ENCODE peak calls at places on chromosomes 2 and 18, in six cellular contexts. X, P, V, K, T and Q are unnamed samples.

GRCh38 chr2:118668431-118669424 is 178.7 kb downstream of the EN1 start:
- DNase-seq in X (no peak), P (no peak), V (peak; percentile 72), K (no peak), T (no peak), Q (no peak)

GRCh38 chr2:76270356-76270755 is 559.6 kb upstream of the GCFC2 start:
- DNase-seq in X (no peak), P (no peak), V (no peak), K (no peak), T (no peak), Q (no peak)

GRCh38 chr2:105287692-105288091 is 41.8 kb downstream of the TGFBRAP1 start:
- DNase-seq in X (no peak), P (no peak), V (peak; percentile 68), K (no peak), T (no peak), Q (peak; percentile 62)

GRCh38 chr2:145906356-145906755 is 1386.4 kb upstream of the ZEB2 start:
- DNase-seq in X (no peak), P (no peak), V (peak; percentile 2), K (no peak), T (no peak), Q (no peak)

GRCh38 chr2:106065983-106066826 is 127.9 kb downstream of the UXS1 start:
- DNase-seq in X (no peak), P (no peak), V (no peak), K (no peak), T (no peak), Q (no peak)

GRCh38 chr18:44602845-44603244 is 77.8 kb upstream of the SETBP1 start:
- DNase-seq in X (no peak), P (no peak), V (no peak), K (no peak), T (no peak), Q (no peak)

GRCh38 chr2:223055836-223056235 is 3.8 kb downstream of the KCNE4 start:
- DNase-seq in X (no peak), P (peak; percentile 17), V (no peak), K (no peak), T (no peak), Q (no peak)

GRCh38 chr2:37000273-37000780 is 34.0 kb upstream of the STRN start:
- DNase-seq in X (no peak), P (no peak), V (peak; percentile 22), K (no peak), T (no peak), Q (no peak)

GRCh38 chr2:102001767-102002142 is 10.0 kb downstream of the IL1R2 start:
- DNase-seq in X (no peak), P (no peak), V (no peak), K (no peak), T (no peak), Q (no peak)

GRCh38 chr2:100818606-100819364 is 1.2 kb upstream of the NPAS2 start:
- DNase-seq in X (no peak), P (peak; percentile 89), V (peak; percentile 72), K (peak; percentile 68), T (no peak), Q (no peak)

GRCh38 chr2:96321230-96322103 is 3.6 kb upstream of the ITPRIPL1 start:
- DNase-seq in X (peak; percentile 94), P (peak; percentile 92), V (peak; percentile 72), K (peak; percentile 62), T (no peak), Q (peak; percentile 65)

GRCh38 chr2:239868556-239869181 is 156.5 kb downstream of the NDUFA10 start:
- DNase-seq in X (no peak), P (no peak), V (no peak), K (no peak), T (no peak), Q (no peak)

GRCh38 chr2:163877316-163877715 is 141.5 kb upstream of the FIGN start:
- DNase-seq in X (no peak), P (no peak), V (no peak), K (no peak), T (no peak), Q (no peak)

GRCh38 chr2:182077451-182078142 is 91.9 kb downstream of the PPP1R1C start:
- DNase-seq in X (no peak), P (peak; percentile 23), V (peak; percentile 80), K (peak; percentile 50), T (no peak), Q (peak; percentile 83)

GRCh38 chr2:31859959-31860358 is 150.8 kb downstream of the MEMO1 start:
- DNase-seq in X (no peak), P (no peak), V (no peak), K (no peak), T (no peak), Q (no peak)

GRCh38 chr18:8359481-8359880 is 249.8 kb upstream of the RAB12 start:
- DNase-seq in X (no peak), P (no peak), V (no peak), K (no peak), T (no peak), Q (no peak)

GRCh38 chr2:185142677-185143076 is 544.3 kb downstream of the ZNF804A start:
- DNase-seq in X (no peak), P (no peak), V (no peak), K (no peak), T (no peak), Q (no peak)

GRCh38 chr2:199874209-199874608 is 23.2 kb upstream of the FTCDNL1 start:
- DNase-seq in X (no peak), P (no peak), V (no peak), K (no peak), T (no peak), Q (no peak)

GRCh38 chr2:188410504-188411235 is 119.0 kb downstream of the GULP1 start:
- DNase-seq in X (no peak), P (no peak), V (peak; percentile 23), K (no peak), T (no peak), Q (no peak)

GRCh38 chr2:28360742-28361293 is 31.8 kb upstream of the FOSL2 start:
- DNase-seq in X (no peak), P (no peak), V (peak; percentile 51), K (no peak), T (no peak), Q (peak; percentile 50)

GRCh38 chr18:47287911-47288635 is 36.6 kb upstream of the SKOR2 start:
- DNase-seq in X (no peak), P (no peak), V (no peak), K (no peak), T (no peak), Q (no peak)

GRCh38 chr2:205754924-205755321 is 72.6 kb downstream of the NRP2 start:
- DNase-seq in X (no peak), P (no peak), V (peak; percentile 92), K (peak; percentile 71), T (no peak), Q (no peak)

GRCh38 chr2:238380785-238381184 is 45.9 kb upstream of the ASB1 start:
- DNase-seq in X (no peak), P (no peak), V (no peak), K (no peak), T (no peak), Q (no peak)

GRCh38 chr2:199570957-199571356 is 113.2 kb upstream of the SATB2 start:
- DNase-seq in X (no peak), P (no peak), V (no peak), K (no peak), T (no peak), Q (no peak)

GRCh38 chr18:4017479-4017878 is 437.6 kb downstream of the DLGAP1 start:
- DNase-seq in X (no peak), P (no peak), V (peak; percentile 54), K (no peak), T (no peak), Q (peak; percentile 40)

GRCh38 chr2:177666408-177666807 is 273.8 kb downstream of the AGPS start:
- DNase-seq in X (no peak), P (no peak), V (no peak), K (no peak), T (no peak), Q (no peak)

GRCh38 chr2:60550151-60550983 is 3.1 kb downstream of the BCL11A start:
- DNase-seq in X (peak; percentile 93), P (peak; percentile 91), V (peak; percentile 75), K (peak; percentile 82), T (no peak), Q (peak; percentile 86)

GRCh38 chr2:175630319-175631246 is 371.5 kb downstream of the LNPK start:
- DNase-seq in X (no peak), P (no peak), V (no peak), K (no peak), T (no peak), Q (no peak)

GRCh38 chr2:224268441-224268840 is 133.5 kb downstream of the FAM124B start:
- DNase-seq in X (no peak), P (no peak), V (peak; percentile 84), K (no peak), T (no peak), Q (no peak)

GRCh38 chr2:144234115-144234772 is 285.7 kb downstream of the ZEB2 start:
- DNase-seq in X (no peak), P (no peak), V (no peak), K (no peak), T (no peak), Q (peak; percentile 68)

GRCh38 chr2:86371482-86372002 is 34.1 kb upstream of the REEP1 start:
- DNase-seq in X (no peak), P (no peak), V (no peak), K (no peak), T (no peak), Q (no peak)

GRCh38 chr2:66269166-66269565 is 165.8 kb upstream of the MEIS1 start:
- DNase-seq in X (no peak), P (no peak), V (no peak), K (no peak), T (no peak), Q (no peak)
- TF ChIP-seq POLR2A in X (no peak), P (no peak), V (no peak), K (no peak), T (no peak), Q (no peak)

GRCh38 chr2:196360650-196361049 is 189.3 kb upstream of the STK17B start:
- DNase-seq in X (no peak), P (no peak), V (no peak), K (no peak), T (no peak), Q (no peak)
- TF ChIP-seq POLR2A in X (no peak), P (no peak), V (no peak), K (no peak), T (no peak), Q (no peak)

DNA sequence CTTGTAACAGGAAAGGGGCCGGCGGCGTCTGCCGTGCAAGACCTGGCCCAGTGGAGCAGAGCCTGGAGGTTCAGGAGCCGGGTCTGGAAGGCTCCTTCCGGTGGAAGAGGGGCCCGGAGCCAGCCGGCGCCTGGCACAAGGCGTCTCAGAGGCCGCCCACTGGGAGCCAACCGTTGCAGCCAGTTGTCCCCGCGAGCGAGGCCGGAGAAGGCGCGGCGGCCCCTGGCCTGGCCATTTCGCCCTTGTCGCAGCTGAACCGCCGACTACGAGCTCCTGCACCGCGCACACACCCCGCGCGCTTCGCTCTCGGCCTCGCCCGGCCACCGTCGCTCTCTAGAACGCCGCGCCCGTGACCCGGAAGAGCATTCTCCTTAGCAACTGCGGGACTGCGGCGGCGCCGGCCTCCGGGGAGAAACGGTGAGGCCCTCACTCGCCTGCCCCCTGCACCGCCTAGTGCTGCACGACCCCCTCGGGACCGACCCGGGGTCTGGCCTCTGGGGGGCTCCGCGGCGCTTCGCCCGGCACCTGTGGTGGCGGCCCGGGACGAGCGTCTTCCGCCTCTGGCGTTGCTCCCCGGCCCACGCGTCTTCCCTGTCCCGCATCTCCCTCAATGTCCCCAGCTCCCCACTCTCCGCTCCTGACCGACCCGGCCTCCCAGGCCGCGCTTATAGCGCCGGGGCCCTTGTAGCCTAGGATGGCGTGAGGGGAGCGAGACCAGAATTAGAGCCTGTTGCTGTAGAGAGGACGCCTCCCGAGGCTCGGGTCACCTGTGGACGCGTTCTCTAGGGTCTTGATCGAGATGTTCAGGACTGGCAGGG is at the start of gene DIS3L2:
- DNase-seq in X (peak; percentile 95), P (peak; percentile 96), V (peak; percentile 92), K (peak; percentile 89), T (peak; percentile 51), Q (peak; percentile 94)
- TF ChIP-seq POLR2A in X (peak; percentile 53), P (no peak), V (peak; percentile 73), K (peak; percentile 42), T (no peak), Q (peak; percentile 77)

GRCh38 chr2:233718552-233718951 is at the start of gene UGT1A4:
- DNase-seq in X (no peak), P (peak; percentile 56), V (no peak), K (no peak), T (no peak), Q (no peak)
- TF ChIP-seq POLR2A in X (no peak), P (no peak), V (no peak), K (no peak), T (no peak), Q (no peak)